ENCODE peak calls at places on chromosomes 1 and 21, in four cellular contexts. L is neural progenitor cell; Y is K562; Z is CD4-positive, CD25-positive, alpha-beta regulatory T cell. V is an unnamed sample. For H3K4me1, the result is how much of the 10 kb centered on the place peaks cover.

GRCh38 chr1:94539496-94539895 is 2.1 kb downstream of the F3 start:
- DNase-seq in Z (no peak), Y (no peak), L (no peak), V (no peak)

GRCh38 chr1:29195875-29196274 is 14.2 kb upstream of the SRSF4 start:
- DNase-seq in L (no peak), Y (no peak), Z (no peak), V (peak)

GRCh38 chr1:219373616-219373935 is 199.9 kb downstream of the LYPLAL1 start:
- DNase-seq in Y (no peak), L (no peak), Z (no peak), V (no peak)

GRCh38 chr21:36965720-36966065 is 776 bp downstream of the HLCS start:
- DNase-seq in Z (no peak), Y (no peak), L (no peak), V (peak)

GRCh38 chr1:29180497-29181412 is 945 bp downstream of the SRSF4 start:
- DNase-seq in Y (peak), L (no peak), Z (no peak), V (no peak)

GRCh38 chr1:41051022-41051421 is 29.5 kb upstream of the SLFNL1 start:
- DNase-seq in Y (no peak), L (no peak), Z (no peak), V (no peak)

GRCh38 chr1:222736972-222737371 is at the start of gene FAM177B:
- DNase-seq in Z (no peak), L (no peak), Y (no peak), V (no peak)

GRCh38 chr1:202656951-202657646 is 53.2 kb downstream of the SYT2 start:
- DNase-seq in Y (peak), L (peak), Z (no peak), V (peak)

GRCh38 chr1:101174722-101175121 is 62.1 kb upstream of the S1PR1 start:
- DNase-seq in Z (no peak), L (no peak), Y (no peak), V (no peak)

GRCh38 chr1:17439250-17440073 is at the start of gene RCC2:
- DNase-seq in Y (peak), Z (peak), L (peak), V (peak)

GRCh38 chr1:234988160-234988528 is 140.5 kb downstream of the TOMM20 start:
- DNase-seq in L (no peak), Y (no peak), Z (no peak), V (no peak)

GRCh38 chr1:187928288-187928687 is 1099.5 kb downstream of the PLA2G4A start:
- DNase-seq in Y (peak), L (peak), Z (no peak), V (peak)

GRCh38 chr1:8397511-8397910 is 79.6 kb downstream of the SLC45A1 start:
- DNase-seq in Z (no peak), Y (no peak), L (no peak), V (no peak)

GRCh38 chr1:214071469-214071868 is 83.7 kb downstream of the PROX1 start:
- DNase-seq in Y (no peak), Z (no peak), L (no peak), V (no peak)
- H3K4me1 ChIP-seq in Y (under half), Z (under half), L (under half), V (under half)

DNA sequence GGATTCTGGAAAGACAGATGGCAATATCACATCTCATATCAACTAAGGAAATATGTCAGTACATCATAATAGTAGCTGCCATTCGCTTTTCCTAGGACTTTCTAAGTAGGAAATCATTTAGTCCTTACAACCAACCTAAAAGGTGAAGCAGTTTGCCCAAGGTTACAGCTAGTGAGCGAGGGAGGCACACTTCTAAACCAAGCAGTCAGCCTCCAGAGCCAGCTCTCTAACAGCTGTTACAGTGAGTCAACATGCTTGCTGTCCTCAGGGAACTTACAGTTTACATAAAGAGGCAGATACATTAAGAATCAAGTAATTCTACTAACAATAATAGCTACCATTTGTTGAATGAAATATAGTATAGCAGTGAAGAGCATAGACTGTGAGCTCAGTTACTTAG is 57.1 kb downstream of the GIPC2 start:
- DNase-seq in L (no peak), Y (no peak), Z (no peak), V (no peak)
- H3K27ac ChIP-seq in L (no peak), Y (no peak), Z (no peak), V (no peak)

DNA sequence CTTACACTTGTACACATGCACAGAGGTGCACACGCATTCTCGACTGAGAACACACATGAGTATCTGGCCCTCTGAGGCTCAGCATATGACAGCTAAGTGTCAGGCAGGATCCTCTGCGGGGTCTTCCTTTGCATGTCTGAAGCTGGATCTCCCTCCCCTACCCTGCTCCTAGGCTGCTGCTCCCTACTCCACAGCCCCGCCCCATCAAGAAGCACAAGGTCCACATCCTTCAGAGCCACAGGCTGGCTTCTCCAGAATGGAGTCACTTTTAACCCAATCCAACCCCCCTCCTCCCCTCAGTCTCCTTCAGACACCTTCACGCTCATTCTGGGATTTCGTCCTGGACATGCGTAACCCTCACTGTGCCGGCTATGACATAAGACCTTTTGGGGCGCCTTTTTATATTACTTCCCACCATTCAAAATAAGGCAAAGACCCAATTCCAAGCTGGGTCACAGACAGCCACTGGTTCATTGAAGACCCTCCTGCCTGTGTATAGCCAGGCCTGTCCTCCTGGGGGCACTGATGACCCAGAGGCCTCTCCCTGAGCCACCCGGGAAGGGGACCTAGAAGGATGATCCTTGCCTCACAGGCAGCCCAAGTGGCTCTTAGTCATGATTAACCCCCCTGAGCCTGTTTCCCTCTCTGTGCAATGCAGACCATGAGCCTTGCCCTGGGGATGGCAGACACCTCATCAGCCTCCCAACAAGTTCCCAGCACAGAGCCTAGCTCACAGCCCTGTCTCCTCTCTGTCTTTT is 4.7 kb downstream of the ADGRB2 start:
- DNase-seq in Y (no peak), Z (no peak), L (peak), V (no peak)
- H3K4me3 ChIP-seq in Y (no peak), Z (no peak), L (no peak), V (no peak)

GRCh38 chr1:181100924-181101323 is 12.4 kb downstream of the IER5 start:
- DNase-seq in Z (no peak), Y (no peak), L (no peak), V (no peak)
- H3K4me1 ChIP-seq in Z (under half), Y (half or more), L (half or more), V (half or more)

DNA sequence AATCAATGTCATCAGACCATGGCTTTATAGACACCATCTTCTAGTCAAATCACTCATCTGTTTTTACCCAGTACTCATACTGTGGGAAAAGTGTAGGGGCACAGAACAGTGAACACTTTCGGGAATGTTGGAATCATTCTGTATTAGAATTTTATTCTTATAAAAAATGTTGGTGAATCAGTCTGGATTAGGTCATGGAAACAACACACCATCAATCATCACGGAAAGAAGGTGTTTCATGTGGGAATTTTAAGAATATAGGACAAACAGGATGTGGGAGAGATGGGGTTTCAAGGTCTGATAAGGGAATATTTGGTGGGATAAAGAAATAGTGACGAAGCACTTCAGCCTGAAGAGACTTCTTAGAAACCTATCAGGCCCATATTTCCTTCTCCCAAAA is 17.3 kb downstream of the GBP1 start:
- DNase-seq in L (no peak), Z (no peak), Y (no peak), V (no peak)
- H3K27ac ChIP-seq in L (no peak), Z (no peak), Y (no peak), V (no peak)

DNA sequence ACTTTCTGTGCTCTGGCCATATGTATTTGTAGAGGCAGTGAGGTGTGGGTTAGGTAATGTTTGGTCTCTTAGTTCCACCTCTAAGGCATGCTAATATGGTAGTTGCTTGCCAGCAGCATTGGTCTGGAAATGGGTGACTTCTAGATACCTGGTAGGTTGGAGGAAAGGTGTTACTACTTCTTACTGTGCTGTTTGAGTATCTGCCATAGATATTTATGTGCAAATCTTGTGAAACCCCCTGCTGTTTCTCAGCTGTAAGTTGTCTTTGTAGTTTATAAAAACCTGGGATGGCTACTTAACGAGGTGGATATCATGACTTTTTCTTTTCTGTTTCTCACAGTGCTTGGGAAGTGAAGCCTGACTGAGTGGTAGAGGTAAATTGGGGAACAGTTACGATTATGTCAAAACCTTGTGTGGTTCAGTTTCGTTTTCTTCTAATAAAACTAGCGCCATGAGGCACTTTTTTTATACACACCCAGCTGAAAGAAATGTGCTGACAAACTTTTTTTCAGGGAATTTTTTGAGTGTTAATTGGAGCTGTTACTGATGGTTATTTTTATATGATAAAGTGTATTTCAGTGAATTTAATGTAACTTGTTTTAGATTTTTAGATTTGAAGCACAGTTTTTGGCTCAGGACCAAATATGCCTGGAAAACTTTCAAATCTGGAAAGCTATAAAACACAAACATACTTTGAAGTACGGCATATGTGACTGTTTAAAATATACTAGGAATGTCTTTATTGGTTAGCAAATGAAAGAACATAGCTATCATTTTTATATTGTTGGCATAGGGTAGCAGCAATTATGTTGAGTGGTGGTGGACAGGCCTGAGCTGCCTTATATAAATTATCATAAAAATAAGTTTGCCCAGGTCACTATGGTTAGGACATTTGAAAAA is 42.1 kb downstream of the CAMSAP2 start:
- DNase-seq in Z (no peak), Y (no peak), L (peak), V (no peak)
- H3K4me3 ChIP-seq in Z (no peak), Y (no peak), L (no peak), V (no peak)

DNA sequence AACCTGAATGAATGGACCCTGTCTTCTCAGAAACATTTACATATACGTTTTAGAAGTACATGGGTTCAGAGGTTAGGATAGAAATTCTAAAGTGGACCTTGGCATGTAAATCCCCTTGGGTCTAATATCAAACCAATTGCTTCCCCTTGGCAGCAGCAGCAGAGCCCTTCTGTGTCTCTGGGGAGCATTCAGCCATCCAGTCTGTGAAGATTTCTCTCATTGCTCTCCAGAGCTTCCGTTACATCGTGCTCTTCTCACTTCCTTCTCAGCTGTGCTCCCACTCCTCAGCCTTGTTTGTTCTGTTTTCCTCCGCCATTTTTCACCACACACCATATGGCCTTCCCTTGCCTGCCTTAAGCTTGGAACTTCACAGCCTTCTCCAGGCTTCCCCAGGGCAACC is 61.5 kb upstream of the ATP1B1 start:
- DNase-seq in Z (no peak), L (no peak), Y (no peak), V (no peak)
- H3K4me1 ChIP-seq in Z (under half), L (under half), Y (under half), V (under half)

DNA sequence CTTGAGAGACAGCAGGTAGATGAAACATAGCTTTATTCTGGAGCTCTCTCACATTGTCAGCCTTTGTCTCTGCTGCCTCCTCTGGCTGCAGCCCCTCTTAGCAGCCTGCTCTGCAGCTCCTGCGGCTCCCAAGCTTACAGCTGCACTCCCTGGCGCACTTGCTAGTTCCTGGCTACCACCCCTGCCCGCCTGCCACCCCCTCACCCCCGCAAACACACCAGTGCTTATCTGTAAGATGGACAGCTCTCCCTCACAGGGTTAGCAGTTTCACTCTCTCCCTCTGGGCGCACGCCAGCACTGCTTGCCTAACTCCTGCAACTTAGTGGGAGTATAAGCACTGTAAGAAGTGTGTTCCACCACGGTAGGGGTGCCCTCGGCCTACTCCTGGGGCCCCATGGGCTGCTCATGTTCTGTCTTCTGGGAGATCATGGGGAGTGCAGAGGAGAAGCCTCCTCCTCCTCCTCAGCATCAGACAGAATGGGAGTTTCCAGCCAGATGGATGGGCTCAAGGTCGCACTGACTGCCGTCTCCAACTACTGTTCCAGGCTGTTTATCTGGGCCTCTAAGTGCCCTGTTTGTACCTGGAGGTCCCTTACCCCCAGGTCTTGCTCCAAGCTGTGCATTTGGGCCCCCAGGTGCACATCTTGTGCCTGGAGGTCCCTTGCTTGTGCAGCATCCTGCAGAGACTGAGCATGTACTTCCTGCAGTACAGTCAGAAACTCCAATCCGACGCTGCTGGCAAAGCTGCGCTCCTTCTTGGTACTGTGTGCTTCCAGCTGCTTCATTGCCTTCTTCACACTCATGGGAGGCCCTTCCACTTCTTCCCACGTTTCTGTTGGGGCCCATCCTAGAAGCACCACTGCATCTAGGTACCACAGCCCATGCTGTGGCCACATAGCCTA is 1388.1 kb downstream of the AMY1C start:
- DNase-seq in L (peak), Y (peak), Z (no peak), V (peak)
- H3K27ac ChIP-seq in L (no peak), Y (no peak), Z (no peak), V (no peak)